ENCODE peak calls at places on chromosomes 5 and 9, in ten cellular contexts. O, I, G, D, R, Y, L, Z, T and M are unnamed samples.

GRCh38 chr9:71766663-71767062 is 1.6 kb downstream of the CEMIP2 start:
- DNase-seq in D (no peak), O (no peak), I (no peak), R (no peak), T (no peak), G (no peak), Z (no peak), Y (no peak), L (no peak), M (no peak)

GRCh38 chr9:117291223-117291622 is 123.6 kb downstream of the ASTN2 start:
- DNase-seq in R (no peak), O (no peak), I (no peak), L (no peak), T (no peak), Z (no peak), D (no peak), G (no peak), Y (no peak), M (no peak)

GRCh38 chr5:77957516-77957915 is 181.4 kb upstream of the TBCA start:
- DNase-seq in T (no peak), L (no peak), R (no peak), I (no peak), O (no peak), G (no peak), Y (no peak), D (no peak), Z (peak), M (peak)

GRCh38 chr5:151004499-151004898 is 15.9 kb upstream of the GPX3 start:
- DNase-seq in L (no peak), T (no peak), Y (no peak), O (no peak), R (no peak), G (no peak), Z (no peak), D (no peak), I (no peak), M (no peak)

GRCh38 chr5:113112435-113112834 is 135.8 kb downstream of the DCP2 start:
- DNase-seq in L (no peak), R (no peak), Y (no peak), G (no peak), T (no peak), I (peak), O (no peak), Z (no peak), D (peak), M (no peak)

GRCh38 chr5:140310434-140310833 is 7.5 kb upstream of the PFDN1 start:
- DNase-seq in L (no peak), Z (no peak), D (no peak), R (no peak), Y (no peak), G (no peak), T (no peak), O (no peak), I (no peak), M (no peak)

GRCh38 chr5:67205981-67206380 is 9.4 kb upstream of the CD180 start:
- DNase-seq in T (no peak), D (no peak), O (no peak), L (no peak), Y (no peak), Z (no peak), G (no peak), R (no peak), I (no peak), M (no peak)

GRCh38 chr9:14433841-14434511 is 120.0 kb upstream of the NFIB start:
- DNase-seq in T (peak), L (peak), O (no peak), R (peak), D (peak), Y (peak), G (no peak), Z (no peak), I (peak), M (no peak)

GRCh38 chr5:53820119-53820801 is 259.8 kb downstream of the NDUFS4 start:
- DNase-seq in G (no peak), D (no peak), L (no peak), Y (no peak), I (no peak), O (no peak), R (no peak), Z (no peak), T (no peak), M (no peak)

GRCh38 chr9:14326264-14326826 is 12.4 kb upstream of the NFIB start:
- DNase-seq in O (no peak), T (no peak), L (peak), Z (no peak), R (no peak), I (peak), G (no peak), D (peak), Y (peak), M (no peak)

GRCh38 chr9:88143179-88143578 is 4.9 kb upstream of the SPATA31C2 start:
- DNase-seq in L (no peak), O (no peak), Z (no peak), I (no peak), R (no peak), Y (no peak), G (no peak), T (no peak), D (no peak), M (no peak)

GRCh38 chr9:127837346-127837745 is 17.1 kb downstream of the ENG start:
- DNase-seq in R (no peak), O (no peak), I (no peak), Y (no peak), T (no peak), L (no peak), D (no peak), Z (no peak), G (no peak), M (no peak)

GRCh38 chr5:77443670-77444069 is 48.4 kb downstream of the WDR41 start:
- DNase-seq in Y (no peak), G (no peak), R (no peak), T (no peak), D (no peak), O (no peak), I (no peak), L (no peak), Z (no peak), M (no peak)

GRCh38 chr5:150574818-150575537 is 65.5 kb upstream of the SYNPO start:
- DNase-seq in T (no peak), Y (no peak), L (no peak), I (peak), R (no peak), D (peak), O (no peak), Z (no peak), G (no peak), M (no peak)

GRCh38 chr5:32445831-32446614 is 1.5 kb upstream of the ZFR start:
- DNase-seq in R (no peak), L (no peak), O (no peak), T (no peak), Z (no peak), Y (no peak), G (no peak), D (no peak), I (no peak), M (no peak)

GRCh38 chr9:22446589-22446949 is at the start of gene DMRTA1:
- DNase-seq in G (peak), R (peak), O (no peak), Z (peak), D (peak), I (peak), L (peak), Y (peak), T (peak), M (peak)

GRCh38 chr9:113943112-113944009 is 67.3 kb downstream of the ZNF618 start:
- DNase-seq in Z (no peak), L (no peak), R (no peak), I (no peak), O (no peak), D (no peak), Y (no peak), T (no peak), G (no peak), M (peak)

GRCh38 chr5:74127377-74128338 is 501.7 kb downstream of the ARHGEF28 start:
- DNase-seq in G (no peak), R (peak), L (peak), D (peak), Z (no peak), T (no peak), Y (peak), I (no peak), O (no peak), M (no peak)

GRCh38 chr9:90815183-90815943 is 13.7 kb downstream of the SYK start:
- DNase-seq in O (peak), Y (no peak), R (no peak), Z (no peak), D (no peak), G (no peak), T (no peak), I (no peak), L (no peak), M (no peak)

GRCh38 chr9:88580961-88581360 is 46.0 kb downstream of the NXNL2 start:
- DNase-seq in Y (no peak), G (no peak), T (no peak), L (no peak), O (no peak), I (no peak), D (no peak), R (no peak), Z (no peak), M (no peak)

GRCh38 chr9:79362100-79363081 is 209.4 kb upstream of the TLE4 start:
- DNase-seq in T (no peak), I (no peak), Y (peak), D (peak), Z (peak), R (no peak), L (no peak), G (no peak), O (no peak), M (no peak)

GRCh38 chr9:126546036-126546435 is 67.7 kb upstream of the LMX1B start:
- DNase-seq in Y (no peak), O (no peak), D (no peak), T (no peak), I (no peak), L (no peak), R (no peak), Z (no peak), G (no peak), M (no peak)

GRCh38 chr5:119913425-119913824 is 284.1 kb downstream of the FAM170A start:
- DNase-seq in D (no peak), O (no peak), T (no peak), L (no peak), G (no peak), I (no peak), R (no peak), Z (no peak), Y (no peak), M (no peak)